ENCODE peak calls at places on chromosomes 2 and 18, in eight cellular contexts. W is A673; R is fibroblast of lung; P is ovary; M is right lobe of liver; D is endothelial cell of umbilical vein; L is CD4-positive, CD25-positive, alpha-beta regulatory T cell; K is cardiac muscle cell. C is an unnamed sample.
A peak's percentile ranks its signal among the peaks of the same experiment; 100 is the strongest.

GRCh38 chr2:221780281-221780688 is 208.2 kb upstream of the EPHA4 start:
- DNase-seq in K (no peak), M (no peak), P (no peak), R (peak; percentile 51), L (no peak), D (peak; percentile 78), W (no peak), C (no peak)

GRCh38 chr2:54880428-54880827 is 157.0 kb downstream of the EML6 start:
- DNase-seq in M (no peak), P (no peak), L (no peak), K (no peak), D (no peak), R (no peak), W (no peak), C (no peak)

GRCh38 chr18:59921384-59921891 is 21.6 kb downstream of the PMAIP1 start:
- DNase-seq in P (no peak), W (no peak), L (peak; percentile 36), R (no peak), D (no peak), K (no peak), M (no peak), C (no peak)

GRCh38 chr18:2903006-2903405 is 56.2 kb downstream of the EMILIN2 start:
- DNase-seq in M (no peak), L (no peak), R (peak; percentile 86), P (peak; percentile 83), W (peak; percentile 63), D (peak; percentile 19), K (peak; percentile 45), C (no peak)

GRCh38 chr18:39946623-39947061 is 2008.4 kb upstream of the PIK3C3 start:
- DNase-seq in D (peak; percentile 64), M (no peak), P (no peak), R (peak; percentile 82), K (no peak), L (no peak), W (peak; percentile 42), C (no peak)

GRCh38 chr2:138771534-138771933 is 8.7 kb downstream of the NXPH2 start:
- DNase-seq in L (no peak), R (no peak), P (no peak), M (no peak), W (no peak), D (no peak), K (no peak), C (no peak)

GRCh38 chr18:26134110-26134509 is 441 bp downstream of the PSMA8 start:
- DNase-seq in L (peak; percentile 1), D (no peak), K (no peak), M (no peak), R (no peak), W (no peak), P (no peak), C (no peak)

GRCh38 chr2:85504434-85505261 is 34.3 kb upstream of the MAT2A start:
- DNase-seq in K (no peak), P (no peak), L (no peak), W (peak; percentile 71), R (peak; percentile 91), M (no peak), D (peak; percentile 96), C (no peak)

GRCh38 chr2:26913599-26914285 is 56.7 kb upstream of the MAPRE3 start:
- DNase-seq in W (peak; percentile 29), L (no peak), P (no peak), R (no peak), K (peak; percentile 65), M (no peak), D (no peak), C (no peak)

GRCh38 chr2:51243892-51244570 is 212.1 kb upstream of the NRXN1 start:
- DNase-seq in W (no peak), D (no peak), R (no peak), M (no peak), L (no peak), P (no peak), K (no peak), C (no peak)

GRCh38 chr18:60746491-60746890 is 373.9 kb upstream of the MC4R start:
- DNase-seq in W (no peak), R (no peak), D (peak; percentile 71), K (no peak), P (no peak), M (no peak), L (no peak), C (no peak)

GRCh38 chr2:160670618-160671017 is 177.0 kb upstream of the RBMS1 start:
- DNase-seq in R (no peak), P (no peak), D (no peak), W (no peak), L (no peak), M (no peak), K (no peak), C (no peak)

GRCh38 chr2:74148457-74149248 is 941 bp upstream of the BOLA3 start:
- DNase-seq in D (no peak), L (no peak), P (no peak), M (no peak), R (no peak), W (no peak), K (no peak), C (peak; percentile 24)

GRCh38 chr2:226758886-226759660 is 40.5 kb downstream of the IRS1 start:
- DNase-seq in K (no peak), L (no peak), W (peak; percentile 57), M (no peak), P (no peak), D (no peak), R (peak; percentile 94), C (no peak)

GRCh38 chr18:9740076-9740475 is 32.0 kb downstream of the RAB31 start:
- DNase-seq in R (no peak), K (no peak), P (no peak), L (no peak), M (no peak), D (no peak), W (no peak), C (no peak)

GRCh38 chr18:9741821-9742541 is 33.9 kb downstream of the RAB31 start:
- DNase-seq in L (no peak), M (no peak), D (peak; percentile 38), R (no peak), P (no peak), W (peak; percentile 55), K (peak; percentile 19), C (no peak)

GRCh38 chr18:9743200-9744016 is 35.3 kb downstream of the RAB31 start:
- DNase-seq in L (no peak), P (no peak), W (peak; percentile 73), R (peak; percentile 93), K (no peak), D (peak; percentile 87), M (no peak), C (no peak)

GRCh38 chr18:9741461-9741820 is 33.3 kb downstream of the RAB31 start:
- DNase-seq in W (no peak), L (no peak), D (no peak), M (no peak), K (no peak), R (no peak), P (no peak), C (peak; percentile 56)

DNA sequence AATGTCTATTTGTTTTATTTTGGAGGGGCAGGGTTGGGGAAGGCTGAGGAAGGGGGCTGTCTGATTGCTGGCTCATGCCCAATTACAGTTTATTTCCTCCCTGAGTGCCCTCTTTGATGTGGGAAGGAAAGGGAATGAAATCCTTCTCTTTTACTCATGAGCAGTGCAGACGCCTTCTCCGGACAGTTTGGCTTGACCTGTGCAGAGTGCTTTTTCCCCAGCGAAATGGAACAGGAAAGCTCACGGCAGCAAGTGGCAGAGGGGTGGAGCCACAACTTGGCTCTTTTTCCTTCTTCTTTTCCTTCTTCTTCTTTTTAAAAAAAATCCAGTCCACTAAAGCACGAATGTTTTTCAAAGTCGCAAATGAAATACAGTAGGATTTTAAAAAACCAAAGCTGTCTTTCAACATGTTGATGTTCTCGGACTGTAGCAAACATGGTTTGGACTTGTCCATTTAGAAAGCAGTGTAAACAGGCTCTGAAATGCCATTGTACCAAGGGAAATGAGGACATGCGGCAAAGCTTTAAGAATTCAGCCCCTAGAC is 34.6 kb downstream of the RAB31 start:
- DNase-seq in M (no peak), W (no peak), L (no peak), P (no peak), K (no peak), R (no peak), D (peak; percentile 70), C (no peak)
- H3K4me1 ChIP-seq in M (no peaks in the 10 kb centered on the region), W (peaks cover 15% of the 10 kb centered on the region), L (no peaks in the 10 kb centered on the region), P (peaks cover 13% of the 10 kb centered on the region), K (peaks cover 7% of the 10 kb centered on the region), R (peaks cover 17% of the 10 kb centered on the region), D (peaks cover 38% of the 10 kb centered on the region), C (no peaks in the 10 kb centered on the region)

GRCh38 chr2:100109986-100110980 is 32.1 kb downstream of the AFF3 start:
- DNase-seq in L (no peak), M (no peak), P (no peak), W (no peak), K (no peak), R (no peak), D (no peak), C (no peak)
- H3K27ac ChIP-seq in L (no peak overlapping the region), M (no peak overlapping the region), P (no peak overlapping the region), W (no peak overlapping the region), K (no peak overlapping the region), R (no peak overlapping the region), D (no peak overlapping the region), C (no peak overlapping the region)

GRCh38 chr2:38578832-38579231 is 23.9 kb downstream of the HNRNPLL start:
- DNase-seq in M (no peak), R (no peak), L (no peak), K (no peak), W (peak; percentile 37), P (no peak), D (no peak), C (no peak)
- H3K36me3 ChIP-seq in M (no peaks in the 10 kb centered on the region), R (peaks cover 8% of the 10 kb centered on the region), L (peaks cover 58% of the 10 kb centered on the region), K (peaks cover 23% of the 10 kb centered on the region), W (peaks cover 19% of the 10 kb centered on the region), P (no peaks in the 10 kb centered on the region), D (peaks cover 15% of the 10 kb centered on the region), C (no peaks in the 10 kb centered on the region)

GRCh38 chr2:45904931-45905642 is 253.6 kb downstream of the PRKCE start:
- DNase-seq in R (no peak), W (no peak), D (no peak), K (no peak), P (no peak), L (no peak), M (no peak), C (no peak)

GRCh38 chr2:45904267-45904921 is 252.9 kb downstream of the PRKCE start:
- DNase-seq in L (no peak), K (no peak), M (no peak), R (no peak), D (no peak), W (no peak), P (no peak), C (no peak)

GRCh38 chr2:45901468-45902081 is 250.1 kb downstream of the PRKCE start:
- DNase-seq in M (no peak), W (no peak), L (no peak), D (no peak), P (no peak), R (no peak), K (no peak), C (no peak)

GRCh38 chr2:45902952-45903351 is 251.5 kb downstream of the PRKCE start:
- DNase-seq in W (no peak), M (no peak), K (no peak), P (no peak), L (no peak), D (no peak), R (no peak), C (no peak)

DNA sequence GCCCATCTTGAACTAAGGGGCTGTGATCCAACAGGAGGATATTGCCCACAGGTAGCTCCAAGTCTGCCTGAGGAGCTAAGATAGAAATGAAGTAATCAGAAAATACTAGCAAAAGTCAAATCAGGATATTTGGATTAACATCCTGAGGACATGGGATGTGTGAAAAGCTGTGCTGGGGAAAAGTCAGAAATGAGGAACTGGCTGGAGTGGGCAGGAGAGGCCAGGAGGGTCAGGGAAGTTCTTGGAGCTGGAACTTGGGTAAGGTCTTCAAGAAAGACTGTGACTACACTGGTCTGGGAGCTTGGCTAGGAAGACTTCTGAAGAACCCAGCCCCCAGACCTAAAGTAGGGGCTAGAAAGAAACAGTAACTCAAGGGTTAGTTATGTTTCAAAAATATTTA is 250.9 kb downstream of the PRKCE start:
- DNase-seq in P (no peak), K (no peak), D (no peak), W (no peak), L (no peak), M (no peak), R (no peak), C (no peak)
- H3K4me1 ChIP-seq in P (peaks cover 10% of the 10 kb centered on the region), K (no peaks in the 10 kb centered on the region), D (no peaks in the 10 kb centered on the region), W (no peaks in the 10 kb centered on the region), L (no peaks in the 10 kb centered on the region), M (no peaks in the 10 kb centered on the region), R (no peaks in the 10 kb centered on the region), C (peaks cover 10% of the 10 kb centered on the region)

C was measured in pancreas.